ENCODE peak calls at places on chromosome 15, in six cellular contexts. One of them, this sample, is unnamed.

GRCh38 chr15:47787875-47788274 is 70.6 kb downstream of the SEMA6D start:
- DNase-seq in heart right ventricle: peak; percentile 13
- DNase-seq in stomach: no peak
- DNase-seq in body of pancreas: peak; percentile 39
- DNase-seq in A549: no peak
- DNase-seq in foreskin keratinocyte: no peak
- DNase-seq in this sample: no peak

GRCh38 chr15:35737521-35737920 is 191.6 kb upstream of the DPH6 start:
- DNase-seq in heart right ventricle: no peak
- DNase-seq in stomach: no peak
- DNase-seq in body of pancreas: no peak
- DNase-seq in A549: no peak
- DNase-seq in foreskin keratinocyte: no peak
- DNase-seq in this sample: no peak

GRCh38 chr15:26082833-26083174 is 219.7 kb upstream of the ATP10A start:
- DNase-seq in heart right ventricle: no peak
- DNase-seq in stomach: no peak
- DNase-seq in body of pancreas: no peak
- DNase-seq in A549: no peak
- DNase-seq in foreskin keratinocyte: no peak
- DNase-seq in this sample: peak; percentile 5

GRCh38 chr15:91116379-91117067 is 16.5 kb downstream of the SV2B start:
- DNase-seq in heart right ventricle: peak; percentile 48
- DNase-seq in stomach: no peak
- DNase-seq in body of pancreas: peak; percentile 20
- DNase-seq in A549: no peak
- DNase-seq in foreskin keratinocyte: peak; percentile 77
- DNase-seq in this sample: no peak

GRCh38 chr15:28006116-28006911 is 92.8 kb downstream of the OCA2 start:
- DNase-seq in heart right ventricle: no peak
- DNase-seq in stomach: no peak
- DNase-seq in body of pancreas: no peak
- DNase-seq in A549: no peak
- DNase-seq in foreskin keratinocyte: no peak
- DNase-seq in this sample: no peak

GRCh38 chr15:72242775-72243370 is 11.9 kb upstream of the PKM start:
- DNase-seq in heart right ventricle: no peak
- DNase-seq in stomach: no peak
- DNase-seq in body of pancreas: no peak
- DNase-seq in A549: no peak
- DNase-seq in foreskin keratinocyte: no peak
- DNase-seq in this sample: no peak

GRCh38 chr15:61584410-61584809 is 355.3 kb upstream of the RORA start:
- DNase-seq in heart right ventricle: no peak
- DNase-seq in stomach: no peak
- DNase-seq in body of pancreas: no peak
- DNase-seq in A549: no peak
- DNase-seq in foreskin keratinocyte: no peak
- DNase-seq in this sample: no peak

GRCh38 chr15:57477736-57478522 is 101.6 kb downstream of the CGNL1 start:
- DNase-seq in heart right ventricle: no peak
- DNase-seq in stomach: no peak
- DNase-seq in body of pancreas: peak; percentile 77
- DNase-seq in A549: peak; percentile 17
- DNase-seq in foreskin keratinocyte: no peak
- DNase-seq in this sample: no peak

GRCh38 chr15:84604804-84605203 is 4.0 kb downstream of the ZSCAN2 start:
- DNase-seq in heart right ventricle: no peak
- DNase-seq in stomach: no peak
- DNase-seq in body of pancreas: no peak
- DNase-seq in A549: no peak
- DNase-seq in foreskin keratinocyte: no peak
- DNase-seq in this sample: no peak

GRCh38 chr15:79451361-79451999 is 19.3 kb downstream of the MINAR1 start:
- DNase-seq in heart right ventricle: no peak
- DNase-seq in stomach: no peak
- DNase-seq in body of pancreas: no peak
- DNase-seq in A549: no peak
- DNase-seq in foreskin keratinocyte: no peak
- DNase-seq in this sample: no peak

GRCh38 chr15:70729164-70729563 is 34.2 kb downstream of the UACA start:
- DNase-seq in heart right ventricle: no peak
- DNase-seq in stomach: no peak
- DNase-seq in body of pancreas: no peak
- DNase-seq in A549: no peak
- DNase-seq in foreskin keratinocyte: no peak
- DNase-seq in this sample: no peak

GRCh38 chr15:55661431-55661830 is 73.3 kb upstream of the PYGO1 start:
- DNase-seq in heart right ventricle: no peak
- DNase-seq in stomach: no peak
- DNase-seq in body of pancreas: no peak
- DNase-seq in A549: no peak
- DNase-seq in foreskin keratinocyte: no peak
- DNase-seq in this sample: no peak

GRCh38 chr15:52439470-52439869 is 89.2 kb downstream of the MYO5A start:
- DNase-seq in heart right ventricle: no peak
- DNase-seq in stomach: no peak
- DNase-seq in body of pancreas: no peak
- DNase-seq in A549: no peak
- DNase-seq in foreskin keratinocyte: no peak
- DNase-seq in this sample: no peak

GRCh38 chr15:43404130-43404529 is 33.2 kb downstream of the TUBGCP4 start:
- DNase-seq in heart right ventricle: no peak
- DNase-seq in stomach: no peak
- DNase-seq in body of pancreas: no peak
- DNase-seq in A549: no peak
- DNase-seq in foreskin keratinocyte: no peak
- DNase-seq in this sample: peak; percentile 18

GRCh38 chr15:38652998-38653397 is 88.4 kb upstream of the RASGRP1 start:
- DNase-seq in heart right ventricle: no peak
- DNase-seq in stomach: no peak
- DNase-seq in body of pancreas: no peak
- DNase-seq in A549: no peak
- DNase-seq in foreskin keratinocyte: no peak
- DNase-seq in this sample: no peak

GRCh38 chr15:33492434-33493052 is 181.8 kb downstream of the RYR3 start:
- DNase-seq in heart right ventricle: peak; percentile 11
- DNase-seq in stomach: no peak
- DNase-seq in body of pancreas: no peak
- DNase-seq in A549: no peak
- DNase-seq in foreskin keratinocyte: no peak
- DNase-seq in this sample: no peak

GRCh38 chr15:63923993-63924950 is 90.5 kb upstream of the HERC1 start:
- DNase-seq in heart right ventricle: no peak
- DNase-seq in stomach: no peak
- DNase-seq in body of pancreas: no peak
- DNase-seq in A549: no peak
- DNase-seq in foreskin keratinocyte: no peak
- DNase-seq in this sample: peak; percentile 62

GRCh38 chr15:57686657-57687056 is 19.9 kb upstream of the POLR2M start:
- DNase-seq in heart right ventricle: no peak
- DNase-seq in stomach: no peak
- DNase-seq in body of pancreas: no peak
- DNase-seq in A549: no peak
- DNase-seq in foreskin keratinocyte: no peak
- DNase-seq in this sample: no peak

GRCh38 chr15:40273428-40273827 is 9.4 kb downstream of the ANKRD63 start:
- DNase-seq in heart right ventricle: no peak
- DNase-seq in stomach: no peak
- DNase-seq in body of pancreas: no peak
- DNase-seq in A549: no peak
- DNase-seq in foreskin keratinocyte: no peak
- DNase-seq in this sample: no peak

GRCh38 chr15:61197187-61197586 is 31.9 kb downstream of the RORA start:
- DNase-seq in heart right ventricle: no peak
- DNase-seq in stomach: no peak
- DNase-seq in body of pancreas: no peak
- DNase-seq in A549: no peak
- DNase-seq in foreskin keratinocyte: no peak
- DNase-seq in this sample: no peak

GRCh38 chr15:90851114-90851513 is 17.3 kb upstream of the FURIN start:
- DNase-seq in heart right ventricle: no peak
- DNase-seq in stomach: no peak
- DNase-seq in body of pancreas: no peak
- DNase-seq in A549: no peak
- DNase-seq in foreskin keratinocyte: no peak
- DNase-seq in this sample: no peak

GRCh38 chr15:61159901-61160300 is 69.2 kb downstream of the RORA start:
- DNase-seq in heart right ventricle: no peak
- DNase-seq in stomach: no peak
- DNase-seq in body of pancreas: no peak
- DNase-seq in A549: no peak
- DNase-seq in foreskin keratinocyte: no peak
- DNase-seq in this sample: no peak

GRCh38 chr15:78931439-78931981 is 13.3 kb downstream of the CTSH start:
- DNase-seq in heart right ventricle: no peak
- DNase-seq in stomach: no peak
- DNase-seq in body of pancreas: no peak
- DNase-seq in A549: no peak
- DNase-seq in foreskin keratinocyte: no peak
- DNase-seq in this sample: no peak

DNA sequence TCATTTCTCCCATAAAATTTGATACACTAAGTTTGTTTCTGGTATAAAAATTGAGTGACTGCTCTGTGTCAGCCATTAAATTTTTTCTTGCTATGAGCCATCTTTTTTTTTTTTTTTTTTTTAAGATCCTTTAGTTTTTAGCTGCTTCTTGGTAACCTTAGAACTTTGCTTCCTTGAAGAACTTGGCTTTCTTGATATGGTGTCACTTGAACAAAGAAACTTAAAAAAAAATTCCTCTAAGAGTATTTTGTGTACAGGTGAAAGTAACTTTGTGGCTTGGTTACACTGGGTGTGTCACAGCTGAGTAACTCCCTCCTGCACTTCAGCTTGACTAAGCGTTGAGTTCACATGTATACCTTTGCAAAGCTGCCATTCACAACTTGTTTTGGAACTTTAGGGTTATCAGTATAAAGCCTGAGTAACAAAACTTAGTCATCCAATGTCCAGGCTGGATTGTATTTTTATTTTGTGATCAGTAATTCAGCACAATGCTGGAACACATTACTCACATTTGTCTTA is 6.5 kb downstream of the CHD2 start:
- DNase-seq in heart right ventricle: no peak
- DNase-seq in stomach: no peak
- DNase-seq in body of pancreas: no peak
- DNase-seq in A549: peak; percentile 78
- DNase-seq in foreskin keratinocyte: peak; percentile 91
- DNase-seq in this sample: peak; percentile 54
- H3K4me1 ChIP-seq in heart right ventricle: peaks cover 84% of the 10 kb centered on the region
- H3K4me1 ChIP-seq in stomach: peaks cover 66% of the 10 kb centered on the region
- H3K4me1 ChIP-seq in body of pancreas: peaks cover 69% of the 10 kb centered on the region
- H3K4me1 ChIP-seq in A549: peaks cover 66% of the 10 kb centered on the region
- H3K4me1 ChIP-seq in foreskin keratinocyte: peaks cover 32% of the 10 kb centered on the region
- H3K4me1 ChIP-seq in this sample: peaks cover 68% of the 10 kb centered on the region

DNA sequence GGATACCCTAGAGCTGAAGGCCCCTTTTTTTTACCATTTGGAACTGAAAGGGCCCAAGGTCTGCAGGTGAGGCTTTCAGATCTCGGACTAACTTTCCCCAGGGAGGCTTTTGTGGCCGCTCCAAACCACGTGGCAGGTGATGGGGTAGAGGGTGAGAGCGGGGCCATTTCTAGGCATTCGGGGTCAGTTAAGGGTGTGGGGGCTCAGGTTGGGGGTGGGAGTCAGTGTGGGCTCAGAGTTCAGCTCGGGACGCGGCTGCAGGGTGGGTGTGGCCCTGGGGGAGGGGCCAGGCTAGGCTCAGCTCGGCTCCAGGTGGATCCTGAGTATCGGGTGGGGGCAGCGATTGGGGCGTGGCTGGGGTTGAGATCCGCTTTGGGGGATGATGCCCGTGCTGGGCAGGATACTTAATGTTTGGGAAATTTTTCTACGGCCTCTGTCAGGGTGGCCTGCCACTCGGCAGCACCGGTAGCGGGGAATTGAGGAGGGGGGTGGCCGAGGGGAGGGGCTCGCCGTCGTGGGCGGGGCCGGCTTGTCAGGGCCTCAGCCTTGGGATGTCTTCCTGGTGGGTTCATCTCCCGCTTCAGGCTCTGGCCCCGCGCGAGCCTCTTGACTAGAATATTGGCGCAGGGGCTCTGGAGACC is 2.5 kb downstream of the KLF13 start:
- DNase-seq in heart right ventricle: no peak
- DNase-seq in stomach: no peak
- DNase-seq in body of pancreas: peak; percentile 66
- DNase-seq in A549: no peak
- DNase-seq in foreskin keratinocyte: no peak
- DNase-seq in this sample: peak; percentile 71
- H3K4me1 ChIP-seq in heart right ventricle: peaks cover 71% of the 10 kb centered on the region
- H3K4me1 ChIP-seq in stomach: peaks cover 51% of the 10 kb centered on the region
- H3K4me1 ChIP-seq in body of pancreas: peaks cover 63% of the 10 kb centered on the region
- H3K4me1 ChIP-seq in A549: peaks cover 32% of the 10 kb centered on the region
- H3K4me1 ChIP-seq in foreskin keratinocyte: no peaks in the 10 kb centered on the region
- H3K4me1 ChIP-seq in this sample: peaks cover 59% of the 10 kb centered on the region

GRCh38 chr15:74008901-74009300 is 14.4 kb downstream of the PML start:
- DNase-seq in heart right ventricle: no peak
- DNase-seq in stomach: no peak
- DNase-seq in body of pancreas: no peak
- DNase-seq in A549: no peak
- DNase-seq in foreskin keratinocyte: no peak
- DNase-seq in this sample: no peak

GRCh38 chr15:74007820-74008371 is 13.4 kb downstream of the PML start:
- DNase-seq in heart right ventricle: no peak
- DNase-seq in stomach: no peak
- DNase-seq in body of pancreas: no peak
- DNase-seq in A549: no peak
- DNase-seq in foreskin keratinocyte: no peak
- DNase-seq in this sample: peak; percentile 51

GRCh38 chr15:74013374-74013893 is 18.9 kb downstream of the PML start:
- DNase-seq in heart right ventricle: no peak
- DNase-seq in stomach: no peak
- DNase-seq in body of pancreas: no peak
- DNase-seq in A549: no peak
- DNase-seq in foreskin keratinocyte: no peak
- DNase-seq in this sample: no peak

GRCh38 chr15:74010929-74011540 is 16.5 kb downstream of the PML start:
- DNase-seq in heart right ventricle: no peak
- DNase-seq in stomach: no peak
- DNase-seq in body of pancreas: no peak
- DNase-seq in A549: no peak
- DNase-seq in foreskin keratinocyte: no peak
- DNase-seq in this sample: no peak

GRCh38 chr15:74011610-74012009 is 17.1 kb downstream of the PML start:
- DNase-seq in heart right ventricle: peak; percentile 83
- DNase-seq in stomach: peak; percentile 59
- DNase-seq in body of pancreas: no peak
- DNase-seq in A549: no peak
- DNase-seq in foreskin keratinocyte: no peak
- DNase-seq in this sample: peak; percentile 27
- H3K4me1 ChIP-seq in heart right ventricle: peaks cover 86% of the 10 kb centered on the region
- H3K4me1 ChIP-seq in stomach: peaks cover 51% of the 10 kb centered on the region
- H3K4me1 ChIP-seq in body of pancreas: peaks cover 12% of the 10 kb centered on the region
- H3K4me1 ChIP-seq in A549: peaks cover 15% of the 10 kb centered on the region
- H3K4me1 ChIP-seq in foreskin keratinocyte: no peaks in the 10 kb centered on the region
- H3K4me1 ChIP-seq in this sample: peaks cover 40% of the 10 kb centered on the region

DNA sequence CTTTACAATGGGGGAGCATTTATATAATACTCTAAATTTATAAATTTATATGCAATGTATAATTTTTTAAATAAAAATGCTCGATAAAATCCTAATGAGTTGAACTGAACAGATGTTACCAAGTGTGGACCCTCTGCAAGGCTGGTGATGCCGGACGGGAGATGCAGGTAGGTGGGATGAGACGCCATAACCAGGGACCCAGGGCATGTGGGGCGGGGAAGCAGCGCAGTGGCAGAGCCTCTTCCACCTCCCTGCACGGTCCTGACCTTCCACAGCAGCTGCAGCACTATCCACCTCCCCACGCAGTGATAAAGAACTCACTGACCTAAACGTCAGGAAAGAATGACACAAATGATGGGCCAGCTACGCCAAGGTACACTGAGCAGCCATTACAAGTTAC is 12.8 kb downstream of the PCSK6 start:
- DNase-seq in heart right ventricle: no peak
- DNase-seq in stomach: no peak
- DNase-seq in body of pancreas: no peak
- DNase-seq in A549: no peak
- DNase-seq in foreskin keratinocyte: no peak
- DNase-seq in this sample: no peak
- H3K4me1 ChIP-seq in heart right ventricle: peaks cover 13% of the 10 kb centered on the region
- H3K4me1 ChIP-seq in stomach: no peaks in the 10 kb centered on the region
- H3K4me1 ChIP-seq in body of pancreas: peaks cover 4% of the 10 kb centered on the region
- H3K4me1 ChIP-seq in A549: no peaks in the 10 kb centered on the region
- H3K4me1 ChIP-seq in foreskin keratinocyte: no peaks in the 10 kb centered on the region
- H3K4me1 ChIP-seq in this sample: no peaks in the 10 kb centered on the region